ENCODE peak calls at places on chromosomes 13 and 19, in four cellular contexts. V is HuH-7.5, X is HEK293T, N is HT-29. W is an unnamed sample.

GRCh38 chr19:48487944-48488343 is 18.8 kb downstream of the CYTH2 start:
- DNase-seq in X (no peak), N (peak), V (no peak), W (peak)

GRCh38 chr19:54335979-54336892 is 2.7 kb downstream of the LILRA4 start:
- DNase-seq in V (no peak), X (no peak), N (no peak), W (no peak)

GRCh38 chr13:46184277-46184699 is 2.3 kb upstream of the LCP1 start:
- DNase-seq in V (no peak), X (peak), N (peak), W (peak)

GRCh38 chr19:22052644-22053013 is 345 bp downstream of the ZNF257 start:
- DNase-seq in N (no peak), V (no peak), X (no peak), W (peak)

GRCh38 chr13:114151565-114152284 is 19.3 kb upstream of the RASA3 start:
- DNase-seq in V (no peak), X (no peak), N (peak), W (peak)

GRCh38 chr19:815079-815774 is 6.5 kb downstream of the PLPPR3 start:
- DNase-seq in X (no peak), V (peak), N (no peak), W (no peak)

GRCh38 chr19:15836595-15837398 is 21.3 kb upstream of the OR10H1 start:
- DNase-seq in N (peak), X (peak), V (peak), W (peak)

GRCh38 chr13:73335938-73336337 is 277.1 kb downstream of the KLF5 start:
- DNase-seq in V (no peak), X (no peak), N (peak), W (peak)

GRCh38 chr19:633786-634639 is 676 bp upstream of the POLRMT start:
- DNase-seq in V (no peak), N (peak), X (no peak), W (no peak)

GRCh38 chr13:99661791-99662190 is 160.5 kb downstream of the TM9SF2 start:
- DNase-seq in N (no peak), X (no peak), V (no peak), W (no peak)

GRCh38 chr13:46295531-46296464 is 84.1 kb downstream of the LRRC63 start:
- DNase-seq in V (no peak), N (no peak), X (no peak), W (no peak)

GRCh38 chr19:47444388-47444821 is 25.1 kb upstream of the MEIS3 start:
- DNase-seq in N (no peak), V (no peak), X (no peak), W (no peak)

GRCh38 chr19:55406869-55407624 is 541 bp downstream of the UBE2S start:
- DNase-seq in N (peak), V (no peak), X (no peak), W (peak)

GRCh38 chr13:51435002-51435578 is 17.7 kb downstream of the INTS6 start:
- DNase-seq in N (peak), V (no peak), X (peak), W (no peak)

GRCh38 chr19:57106646-57107235 is 13.0 kb upstream of the USP29 start:
- DNase-seq in V (no peak), X (no peak), N (no peak), W (no peak)

GRCh38 chr19:13906525-13906904 is 514 bp downstream of the CC2D1A start:
- DNase-seq in N (peak), X (no peak), V (no peak), W (peak)

GRCh38 chr13:95679722-95680121 is 2.8 kb downstream of the DNAJC3 start:
- DNase-seq in V (no peak), X (no peak), N (no peak), W (no peak)

GRCh38 chr13:95641961-95642621 is 2.4 kb downstream of the DZIP1 start:
- DNase-seq in V (peak), N (no peak), X (no peak), W (no peak)

GRCh38 chr13:113458218-113459065 is 5.2 kb upstream of the ADPRHL1 start:
- DNase-seq in X (peak), V (peak), N (peak), W (no peak)

GRCh38 chr13:59356607-59357006 is 807.1 kb downstream of the DIAPH3 start:
- DNase-seq in V (no peak), N (no peak), X (no peak), W (no peak)